ENCODE peak calls at places on chromosomes 6 and 20, in ten cellular contexts. T is HCT116, B is heart right ventricle, W is fibroblast of pulmonary artery, I is AG09309, P is fibroblast of lung, J is endothelial cell, O is GM06990, N is neural crest cell, A is Calu3. M is an unnamed sample.

GRCh38 chr20:59618131-59618530 is 13.8 kb downstream of the PHACTR3 start:
- DNase-seq in T (no peak), B (no peak), W (no peak), I (no peak), P (no peak), J (no peak), O (no peak), N (no peak), A (no peak), M (no peak)

GRCh38 chr20:52303281-52303950 is 111.8 kb upstream of the ZFP64 start:
- DNase-seq in T (no peak), B (no peak), W (no peak), I (no peak), P (no peak), J (no peak), O (no peak), N (no peak), A (no peak), M (no peak)

GRCh38 chr6:151576658-151577057 is 82.8 kb downstream of the CCDC170 start:
- DNase-seq in T (no peak), B (no peak), W (no peak), I (no peak), P (peak), J (no peak), O (no peak), N (no peak), A (no peak), M (no peak)

GRCh38 chr6:36913082-36913481 is 27.3 kb downstream of the C6orf89 start:
- DNase-seq in T (no peak), B (no peak), W (no peak), I (no peak), P (no peak), J (no peak), O (no peak), N (no peak), A (no peak), M (no peak)

GRCh38 chr20:5531318-5532081 is 214.7 kb upstream of the PROKR2 start:
- DNase-seq in T (no peak), B (no peak), W (peak), I (no peak), P (peak), J (no peak), O (no peak), N (no peak), A (no peak), M (no peak)

GRCh38 chr20:36043447-36043846 is 75.1 kb downstream of the CNBD2 start:
- DNase-seq in T (no peak), B (no peak), W (no peak), I (no peak), P (no peak), J (no peak), O (no peak), N (no peak), A (no peak), M (no peak)

GRCh38 chr20:20085812-20086211 is 33.5 kb downstream of the CFAP61 start:
- DNase-seq in T (no peak), B (no peak), W (no peak), I (no peak), P (no peak), J (no peak), O (no peak), N (no peak), A (no peak), M (no peak)

GRCh38 chr6:87846446-87846845 is 144.4 kb upstream of the AKIRIN2 start:
- DNase-seq in T (no peak), B (no peak), W (no peak), I (no peak), P (no peak), J (no peak), O (no peak), N (no peak), A (no peak), M (no peak)

GRCh38 chr6:48560408-48560807 is 449.4 kb upstream of the PTCHD4 start:
- DNase-seq in T (no peak), B (no peak), W (peak), I (no peak), P (peak), J (no peak), O (no peak), N (no peak), A (peak), M (no peak)

GRCh38 chr6:116971959-116972358 is 94.9 kb downstream of the RFX6 start:
- DNase-seq in T (peak), B (no peak), W (peak), I (peak), P (peak), J (peak), O (no peak), N (peak), A (peak), M (no peak)

GRCh38 chr20:62953167-62953838 is 794 bp downstream of the SLC17A9 start:
- DNase-seq in T (no peak), B (no peak), W (no peak), I (no peak), P (no peak), J (no peak), O (peak), N (no peak), A (no peak), M (no peak)

GRCh38 chr6:37554480-37554819 is 54.8 kb upstream of the CCDC167 start:
- DNase-seq in T (peak), B (no peak), W (no peak), I (no peak), P (peak), J (no peak), O (no peak), N (no peak), A (peak), M (no peak)

GRCh38 chr20:17648306-17648646 is 33.8 kb downstream of the RRBP1 start:
- DNase-seq in T (no peak), B (peak), W (no peak), I (no peak), P (no peak), J (no peak), O (no peak), N (no peak), A (no peak), M (no peak)

GRCh38 chr20:50130995-50131394 is 18.0 kb upstream of the UBE2V1 start:
- DNase-seq in T (no peak), B (no peak), W (no peak), I (no peak), P (no peak), J (no peak), O (no peak), N (no peak), A (no peak), M (no peak)

GRCh38 chr6:19024737-19025136 is 637.6 kb downstream of the RNF144B start:
- DNase-seq in T (peak), B (no peak), W (peak), I (no peak), P (peak), J (peak), O (no peak), N (peak), A (peak), M (no peak)

GRCh38 chr20:14992071-14992654 is 654.8 kb upstream of the FLRT3 start:
- DNase-seq in T (no peak), B (no peak), W (peak), I (no peak), P (peak), J (no peak), O (no peak), N (no peak), A (no peak), M (no peak)

GRCh38 chr6:136788069-136788902 is 4.0 kb downstream of the MAP3K5 start:
- DNase-seq in T (no peak), B (no peak), W (peak), I (peak), P (peak), J (no peak), O (no peak), N (no peak), A (no peak), M (no peak)

GRCh38 chr6:6466967-6467761 is 121.4 kb upstream of the LY86 start:
- DNase-seq in T (no peak), B (no peak), W (no peak), I (no peak), P (peak), J (no peak), O (no peak), N (no peak), A (peak), M (no peak)

GRCh38 chr6:52840763-52841585 is at the start of gene GSTA5:
- DNase-seq in T (no peak), B (no peak), W (no peak), I (no peak), P (peak), J (no peak), O (no peak), N (no peak), A (no peak), M (no peak)

GRCh38 chr20:62225820-62226635 is 6.0 kb upstream of the HRH3 start:
- DNase-seq in T (no peak), B (no peak), W (no peak), I (no peak), P (no peak), J (no peak), O (no peak), N (no peak), A (no peak), M (no peak)

GRCh38 chr6:3517350-3517749 is 60.5 kb upstream of the SLC22A23 start:
- DNase-seq in T (no peak), B (no peak), W (peak), I (peak), P (peak), J (no peak), O (no peak), N (no peak), A (no peak), M (no peak)

GRCh38 chr6:107735906-107736635 is 88.0 kb downstream of the SCML4 start:
- DNase-seq in T (no peak), B (no peak), W (no peak), I (no peak), P (no peak), J (no peak), O (no peak), N (no peak), A (no peak), M (no peak)

GRCh38 chr6:79731471-79731870 is 100.3 kb downstream of the SH3BGRL2 start:
- DNase-seq in T (no peak), B (no peak), W (no peak), I (no peak), P (no peak), J (no peak), O (no peak), N (no peak), A (no peak), M (no peak)

GRCh38 chr20:41696428-41696827 is 78.3 kb upstream of the CHD6 start:
- DNase-seq in T (no peak), B (no peak), W (peak), I (no peak), P (no peak), J (no peak), O (no peak), N (no peak), A (no peak), M (no peak)

GRCh38 chr20:41702647-41703046 is 84.5 kb upstream of the CHD6 start:
- DNase-seq in T (no peak), B (no peak), W (no peak), I (no peak), P (no peak), J (no peak), O (no peak), N (no peak), A (no peak), M (no peak)

GRCh38 chr20:41694796-41695195 is 76.6 kb upstream of the CHD6 start:
- DNase-seq in T (no peak), B (no peak), W (no peak), I (no peak), P (no peak), J (no peak), O (no peak), N (no peak), A (no peak), M (no peak)

GRCh38 chr20:41701596-41702350 is 83.6 kb upstream of the CHD6 start:
- DNase-seq in T (no peak), B (no peak), W (no peak), I (no peak), P (no peak), J (no peak), O (no peak), N (no peak), A (no peak), M (no peak)

GRCh38 chr20:41697861-41698559 is 79.8 kb upstream of the CHD6 start:
- DNase-seq in T (no peak), B (no peak), W (peak), I (no peak), P (peak), J (peak), O (no peak), N (no peak), A (peak), M (no peak)
- TF ChIP-seq CTCF in T (peak), B (peak), W (peak), I (peak), P (peak), J (peak), O (peak), N (peak), A (peak), M (peak)

DNA sequence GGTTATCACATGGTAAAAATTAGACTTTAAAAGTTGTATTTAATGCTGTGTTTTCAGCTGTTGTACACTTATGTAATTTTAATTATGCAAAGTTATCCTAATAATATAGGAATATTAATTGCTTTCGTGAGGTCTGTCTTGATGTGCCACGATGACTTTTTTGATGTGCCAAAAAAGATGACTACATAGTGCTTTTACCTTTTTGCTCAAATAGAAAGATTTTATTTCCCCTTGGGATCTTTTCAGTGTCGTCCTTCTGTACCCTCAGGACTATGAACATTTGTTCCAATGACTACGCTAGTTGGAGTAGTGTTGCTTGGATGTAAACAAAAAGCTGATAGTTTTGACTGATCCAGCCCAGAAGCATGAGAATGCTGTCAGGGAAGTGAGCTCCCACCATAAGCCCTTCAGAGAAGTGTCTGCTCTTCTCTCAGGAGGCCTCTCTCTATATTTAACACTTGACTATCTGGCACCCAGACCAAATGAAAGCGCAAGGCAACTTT is 1.2 kb upstream of the CD164 start:
- DNase-seq in T (no peak), B (no peak), W (no peak), I (no peak), P (no peak), J (no peak), O (no peak), N (no peak), A (no peak), M (no peak)
- TF ChIP-seq CTCF in T (no peak), B (no peak), W (no peak), I (no peak), P (no peak), J (peak), O (no peak), N (no peak), A (no peak), M (no peak)

DNA sequence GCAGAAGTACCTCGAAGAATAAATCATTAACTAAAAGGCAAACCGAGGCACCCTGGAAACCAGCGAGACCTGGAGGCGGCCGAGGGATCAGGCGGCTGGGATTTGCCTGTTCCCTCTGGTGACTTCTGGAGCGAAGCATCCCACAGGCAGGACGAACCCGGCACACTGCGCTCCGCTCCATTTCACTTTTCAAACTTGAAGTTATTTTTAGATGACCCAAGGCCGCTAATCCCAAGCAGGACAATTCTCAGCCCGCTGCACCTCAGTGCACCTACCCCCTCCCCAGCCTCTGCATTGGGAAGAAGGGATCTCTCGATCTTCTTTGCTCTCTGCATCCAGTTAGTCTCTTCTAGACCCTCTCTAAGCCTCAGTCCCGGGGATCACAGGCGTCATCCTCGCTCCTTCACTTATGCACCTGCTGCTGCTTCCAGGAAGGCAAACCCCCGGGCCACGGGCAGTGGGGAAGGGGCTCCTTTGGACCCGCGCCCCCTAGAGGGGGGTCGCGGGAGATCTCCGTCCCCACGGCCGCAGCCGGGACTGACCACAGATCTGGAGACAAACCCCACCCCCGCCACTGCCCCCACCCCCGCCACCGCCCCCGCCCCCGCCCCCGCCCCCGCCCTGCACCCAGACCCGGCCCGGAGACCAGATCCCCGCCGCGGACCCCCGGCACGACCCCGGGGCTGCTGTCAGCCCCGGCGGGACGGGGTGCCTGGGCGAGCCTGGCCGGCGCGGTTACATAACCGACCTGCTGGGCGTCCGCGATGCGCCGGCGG is 636 bp downstream of the RCAN2 start:
- DNase-seq in T (no peak), B (peak), W (no peak), I (no peak), P (no peak), J (peak), O (no peak), N (peak), A (peak), M (peak)
- TF ChIP-seq CTCF in T (no peak), B (peak), W (no peak), I (peak), P (peak), J (peak), O (peak), N (peak), A (peak), M (peak)

DNA sequence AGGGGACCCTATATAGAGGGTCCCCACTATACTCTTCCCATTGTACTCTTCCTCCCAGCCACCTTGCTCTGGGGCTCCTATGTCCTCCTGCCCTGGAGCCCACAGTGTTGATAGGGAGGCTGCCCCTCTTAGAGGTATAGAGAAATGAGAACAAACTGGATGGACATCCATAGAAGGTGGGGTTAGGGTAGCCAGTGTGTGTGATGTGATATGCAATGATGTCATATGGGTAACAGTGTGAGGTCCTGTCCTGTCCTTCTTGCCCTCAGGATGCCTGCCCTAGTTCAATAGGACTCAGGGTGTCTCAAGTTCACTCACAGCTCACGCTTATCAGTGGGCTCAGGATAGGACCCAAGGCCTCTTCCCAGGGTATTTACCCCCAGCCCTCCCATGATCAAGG is 435 bp downstream of the PTCRA start:
- DNase-seq in T (no peak), B (no peak), W (no peak), I (no peak), P (no peak), J (no peak), O (no peak), N (no peak), A (no peak), M (no peak)
- TF ChIP-seq CTCF in T (no peak), B (no peak), W (no peak), I (no peak), P (no peak), J (no peak), O (no peak), N (no peak), A (no peak), M (no peak)

GRCh38 chr6:41589223-41589622 is 43.0 kb downstream of the FOXP4 start:
- DNase-seq in T (no peak), B (no peak), W (no peak), I (no peak), P (no peak), J (no peak), O (no peak), N (no peak), A (no peak), M (no peak)

GRCh38 chr6:41585605-41586004 is 39.4 kb downstream of the FOXP4 start:
- DNase-seq in T (no peak), B (no peak), W (no peak), I (no peak), P (no peak), J (no peak), O (no peak), N (no peak), A (no peak), M (no peak)

GRCh38 chr6:41588083-41588482 is 41.9 kb downstream of the FOXP4 start:
- DNase-seq in T (no peak), B (no peak), W (no peak), I (no peak), P (no peak), J (no peak), O (no peak), N (no peak), A (no peak), M (no peak)

GRCh38 chr6:41586564-41586963 is 40.4 kb downstream of the FOXP4 start:
- DNase-seq in T (no peak), B (no peak), W (no peak), I (no peak), P (no peak), J (no peak), O (no peak), N (no peak), A (no peak), M (no peak)

GRCh38 chr6:41587223-41587879 is 41.2 kb downstream of the FOXP4 start:
- DNase-seq in T (no peak), B (no peak), W (no peak), I (no peak), P (no peak), J (no peak), O (no peak), N (no peak), A (no peak), M (no peak)
- TF ChIP-seq CTCF in T (no peak), B (no peak), W (no peak), I (no peak), P (no peak), J (no peak), O (no peak), N (peak), A (no peak), M (no peak)

GRCh38 chr6:22349528-22349927 is 52.7 kb upstream of the PRL start:
- DNase-seq in T (no peak), B (no peak), W (no peak), I (no peak), P (peak), J (no peak), O (no peak), N (no peak), A (no peak), M (no peak)

GRCh38 chr6:22349051-22349450 is 52.2 kb upstream of the PRL start:
- DNase-seq in T (no peak), B (no peak), W (no peak), I (no peak), P (peak), J (no peak), O (no peak), N (no peak), A (no peak), M (no peak)

GRCh38 chr6:22343864-22344263 is 47.0 kb upstream of the PRL start:
- DNase-seq in T (no peak), B (no peak), W (no peak), I (no peak), P (no peak), J (no peak), O (no peak), N (no peak), A (no peak), M (no peak)
- TF ChIP-seq CTCF in T (no peak), B (no peak), W (no peak), I (no peak), P (no peak), J (no peak), O (peak), N (peak), A (peak), M (no peak)

GRCh38 chr20:32523613-32524218 is 61.4 kb downstream of the NOL4L start:
- DNase-seq in T (no peak), B (no peak), W (no peak), I (no peak), P (no peak), J (no peak), O (no peak), N (no peak), A (no peak), M (no peak)
- TF ChIP-seq CTCF in T (no peak), B (no peak), W (no peak), I (no peak), P (no peak), J (no peak), O (no peak), N (no peak), A (no peak), M (peak)

GRCh38 chr6:81981812-81982211 is 229.3 kb upstream of the TENT5A start:
- DNase-seq in T (peak), B (no peak), W (peak), I (no peak), P (peak), J (no peak), O (no peak), N (no peak), A (peak), M (no peak)
- TF ChIP-seq CTCF in T (no peak), B (no peak), W (no peak), I (no peak), P (no peak), J (no peak), O (no peak), N (no peak), A (no peak), M (no peak)

GRCh38 chr6:9986273-9986672 is 428.6 kb downstream of the TFAP2A start:
- DNase-seq in T (no peak), B (no peak), W (no peak), I (no peak), P (no peak), J (no peak), O (peak), N (no peak), A (no peak), M (no peak)
- TF ChIP-seq CTCF in T (no peak), B (no peak), W (no peak), I (no peak), P (no peak), J (no peak), O (no peak), N (no peak), A (no peak), M (no peak)

M was measured in type B pancreatic cell.